ENCODE peak calls at places on chromosomes 6 and 20, in eight cellular contexts. Q is K562, M is AG04450, V is neural progenitor cell, N is Panc1, U is body of pancreas, J is heart right ventricle, S is spleen. C is an unnamed sample. For H3K27me3, the result is how much of the 10 kb centered on the place peaks cover.

GRCh38 chr6:151847064-151847463 is 39.6 kb downstream of the ESR1 start:
- DNase-seq in Q (peak), M (no peak), V (peak), N (no peak), U (no peak), J (no peak), S (no peak), C (peak)

GRCh38 chr6:156497618-156498017 is 279.6 kb upstream of the ARID1B start:
- DNase-seq in Q (no peak), M (no peak), V (no peak), N (no peak), U (no peak), J (no peak), S (no peak), C (no peak)

GRCh38 chr20:3753098-3753497 is 14.5 kb downstream of the ADISSP start:
- DNase-seq in Q (peak), M (peak), V (peak), N (no peak), U (peak), J (no peak), S (no peak), C (no peak)

GRCh38 chr20:49957487-49957938 is 21.3 kb downstream of the RNF114 start:
- DNase-seq in Q (no peak), M (no peak), V (no peak), N (no peak), U (peak), J (no peak), S (peak), C (no peak)

GRCh38 chr6:136726837-136727557 is 65.3 kb downstream of the MAP3K5 start:
- DNase-seq in Q (no peak), M (no peak), V (no peak), N (no peak), U (no peak), J (no peak), S (no peak), C (no peak)

GRCh38 chr6:112626468-112627082 is 279.4 kb downstream of the RFPL4B start:
- DNase-seq in Q (peak), M (peak), V (no peak), N (no peak), U (no peak), J (no peak), S (no peak), C (peak)

GRCh38 chr6:150435832-150436231 is 67.0 kb downstream of the IYD start:
- DNase-seq in Q (peak), M (no peak), V (no peak), N (no peak), U (no peak), J (no peak), S (no peak), C (peak)

GRCh38 chr6:49556429-49556837 is 6.0 kb downstream of the C6orf141 start:
- DNase-seq in Q (peak), M (no peak), V (no peak), N (peak), U (peak), J (no peak), S (no peak), C (peak)

GRCh38 chr6:89678531-89678930 is 40.0 kb upstream of the LYRM2 start:
- DNase-seq in Q (no peak), M (no peak), V (no peak), N (no peak), U (no peak), J (no peak), S (no peak), C (no peak)

GRCh38 chr20:1537731-1538058 is 19.8 kb downstream of the SIRPD start:
- DNase-seq in Q (no peak), M (no peak), V (no peak), N (no peak), U (no peak), J (peak), S (peak), C (no peak)

GRCh38 chr6:45791181-45791580 is 224.5 kb downstream of the CLIC5 start:
- DNase-seq in Q (no peak), M (no peak), V (no peak), N (no peak), U (no peak), J (no peak), S (no peak), C (no peak)

GRCh38 chr20:47710665-47711045 is 74.6 kb downstream of the SULF2 start:
- DNase-seq in Q (no peak), M (no peak), V (no peak), N (no peak), U (no peak), J (no peak), S (no peak), C (no peak)

GRCh38 chr6:118581489-118581959 is 33.4 kb downstream of the PLN start:
- DNase-seq in Q (peak), M (no peak), V (no peak), N (no peak), U (no peak), J (no peak), S (no peak), C (peak)

GRCh38 chr6:168571268-168571667 is 130.3 kb downstream of the SMOC2 start:
- DNase-seq in Q (no peak), M (no peak), V (no peak), N (no peak), U (no peak), J (no peak), S (no peak), C (no peak)

GRCh38 chr6:87972279-87972678 is 75.4 kb upstream of the SPACA1 start:
- DNase-seq in Q (no peak), M (no peak), V (no peak), N (no peak), U (no peak), J (no peak), S (no peak), C (no peak)

GRCh38 chr6:70391513-70391912 is 21.8 kb upstream of the FAM135A start:
- DNase-seq in Q (no peak), M (no peak), V (no peak), N (no peak), U (no peak), J (no peak), S (no peak), C (no peak)

GRCh38 chr6:167687035-167687720 is 139.5 kb upstream of the AFDN start:
- DNase-seq in Q (no peak), M (no peak), V (no peak), N (no peak), U (no peak), J (no peak), S (peak), C (no peak)

GRCh38 chr6:98203170-98203806 is 631.1 kb upstream of the POU3F2 start:
- DNase-seq in Q (peak), M (no peak), V (peak), N (no peak), U (no peak), J (no peak), S (no peak), C (no peak)

GRCh38 chr20:57785720-57786119 is 75.9 kb upstream of the PMEPA1 start:
- DNase-seq in Q (no peak), M (no peak), V (no peak), N (no peak), U (no peak), J (no peak), S (peak), C (no peak)

GRCh38 chr20:51481311-51481997 is 61.1 kb downstream of the NFATC2 start:
- DNase-seq in Q (no peak), M (no peak), V (no peak), N (no peak), U (no peak), J (no peak), S (peak), C (no peak)

GRCh38 chr20:63628246-63628975 is 1.5 kb upstream of the GMEB2 start:
- DNase-seq in Q (peak), M (peak), V (no peak), N (peak), U (peak), J (peak), S (peak), C (no peak)

GRCh38 chr6:40586800-40587201 is 363 bp downstream of the LRFN2 start:
- DNase-seq in Q (no peak), M (no peak), V (peak), N (no peak), U (peak), J (no peak), S (no peak), C (no peak)

GRCh38 chr6:2818593-2818992 is 23.1 kb downstream of the SERPINB1 start:
- DNase-seq in Q (no peak), M (no peak), V (no peak), N (no peak), U (no peak), J (no peak), S (no peak), C (no peak)

GRCh38 chr6:37365791-37366190 is 12.0 kb downstream of the RNF8 start:
- DNase-seq in Q (peak), M (no peak), V (no peak), N (no peak), U (no peak), J (no peak), S (no peak), C (no peak)
- TF ChIP-seq CTCF in Q (peak), M (peak), V (peak), N (peak), U (no peak), J (peak), S (no peak), C (peak)

GRCh38 chr20:46023148-46023484 is 5.9 kb upstream of the SLC12A5 start:
- DNase-seq in Q (no peak), M (no peak), V (no peak), N (no peak), U (no peak), J (no peak), S (no peak), C (no peak)

GRCh38 chr20:46025376-46025783 is 3.6 kb upstream of the SLC12A5 start:
- DNase-seq in Q (no peak), M (no peak), V (peak), N (no peak), U (no peak), J (no peak), S (no peak), C (no peak)

GRCh38 chr20:46021361-46022359 is 7.4 kb upstream of the SLC12A5 start:
- DNase-seq in Q (peak), M (no peak), V (peak), N (no peak), U (peak), J (no peak), S (peak), C (no peak)

GRCh38 chr20:46022411-46023147 is 6.4 kb upstream of the SLC12A5 start:
- DNase-seq in Q (peak), M (no peak), V (peak), N (no peak), U (peak), J (peak), S (peak), C (no peak)

GRCh38 chr20:46023999-46024398 is 5.0 kb upstream of the SLC12A5 start:
- DNase-seq in Q (no peak), M (no peak), V (no peak), N (no peak), U (no peak), J (no peak), S (no peak), C (no peak)
- H3K27me3 ChIP-seq in Q (under half), M (half or more), V (half or more), N (under half), U (under half), J (half or more), S (half or more), C (half or more)

GRCh38 chr20:11445891-11446290 is 471.8 kb upstream of the BTBD3 start:
- DNase-seq in Q (no peak), M (no peak), V (no peak), N (no peak), U (no peak), J (no peak), S (no peak), C (no peak)
- TF ChIP-seq CTCF in Q (no peak), M (no peak), V (no peak), N (no peak), U (no peak), J (no peak), S (no peak), C (no peak)

GRCh38 chr20:37913563-37914366 is 10.8 kb downstream of the VSTM2L start:
- DNase-seq in Q (no peak), M (no peak), V (no peak), N (no peak), U (no peak), J (no peak), S (no peak), C (no peak)

GRCh38 chr20:37911262-37911661 is 8.3 kb downstream of the VSTM2L start:
- DNase-seq in Q (no peak), M (no peak), V (no peak), N (no peak), U (no peak), J (no peak), S (no peak), C (no peak)

GRCh38 chr20:37911838-37912273 is 8.9 kb downstream of the VSTM2L start:
- DNase-seq in Q (peak), M (no peak), V (peak), N (no peak), U (no peak), J (no peak), S (no peak), C (no peak)

GRCh38 chr20:37914367-37914671 is 11.4 kb downstream of the VSTM2L start:
- DNase-seq in Q (no peak), M (no peak), V (no peak), N (no peak), U (no peak), J (no peak), S (no peak), C (no peak)

DNA sequence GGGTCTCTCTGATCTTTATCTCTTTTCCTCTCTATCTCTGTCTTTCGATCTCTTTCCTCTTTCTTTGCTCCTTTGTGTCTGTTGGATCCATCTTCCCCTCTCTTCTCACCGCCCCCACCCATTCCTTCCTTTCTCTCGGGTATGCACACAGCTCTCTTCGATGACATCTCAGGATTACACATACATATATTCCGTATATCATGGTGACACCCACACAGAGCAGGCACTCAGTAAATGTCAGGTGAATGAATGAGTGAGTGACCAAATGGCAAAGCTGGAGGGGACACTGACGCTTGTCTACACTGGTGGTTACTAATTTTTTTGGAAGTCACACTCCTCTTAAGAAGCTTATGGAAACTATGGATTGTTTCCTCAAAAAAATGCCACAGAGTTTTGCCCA is 9.9 kb downstream of the VSTM2L start:
- DNase-seq in Q (no peak), M (no peak), V (no peak), N (no peak), U (no peak), J (no peak), S (no peak), C (no peak)
- H3K27me3 ChIP-seq in Q (half or more), M (half or more), V (under half), N (under half), U (under half), J (half or more), S (under half), C (half or more)